ENCODE peak calls at places on chromosomes 5 and 9, in seven cellular contexts. L is globus pallidus; R is A549; X is activated naive CD4-positive, alpha-beta T cell treated with anti-CD3 and anti-CD28 coated beads, Interleukin-2, amount 10 ng/mL, durations not matched to agents 7 days and 5 days; P is activated gamma-delta T cell treated with Interleukin-2 at 50 U/mL for 16 hours; B is NCI-H748 treated with DMSO at 0.1 percent for 48 hours; F is GM06990. O is an unnamed sample.

GRCh38 chr5:32276173-32276853 is 36.4 kb downstream of the MTMR12 start:
- DNase-seq in P (no peak), X (no peak), R (no peak), L (no peak), B (no peak), F (peak; percentile 44), O (no peak)

GRCh38 chr9:127493592-127494303 is 42.4 kb downstream of the LRSAM1 start:
- DNase-seq in P (no peak), F (no peak), B (no peak), R (no peak), L (no peak), X (no peak), O (no peak)

GRCh38 chr5:160118349-160119141 is 705 bp downstream of the PWWP2A start:
- DNase-seq in R (peak; percentile 44), F (peak; percentile 68), B (peak; percentile 9), X (peak; percentile 67), L (peak; percentile 55), P (peak; percentile 40), O (no peak)

GRCh38 chr5:150487199-150488061 is 20.5 kb upstream of the NDST1 start:
- DNase-seq in P (no peak), F (peak; percentile 41), L (peak; percentile 88), R (peak; percentile 54), X (no peak), B (no peak), O (peak; percentile 30)

GRCh38 chr5:95668728-95669127 is 14.1 kb downstream of the SPATA9 start:
- DNase-seq in F (no peak), X (no peak), R (no peak), B (no peak), P (no peak), L (no peak), O (peak; percentile 4)

GRCh38 chr9:37262410-37262809 is 142.0 kb downstream of the ZCCHC7 start:
- DNase-seq in F (no peak), X (no peak), B (no peak), L (peak; percentile 31), R (no peak), P (no peak), O (no peak)

GRCh38 chr5:147391781-147392180 is 118.1 kb downstream of the DPYSL3 start:
- DNase-seq in R (peak; percentile 48), P (no peak), X (no peak), B (no peak), F (no peak), L (peak; percentile 20), O (no peak)

GRCh38 chr9:127154390-127155191 is 32.2 kb upstream of the ANGPTL2 start:
- DNase-seq in B (no peak), X (no peak), P (no peak), L (peak; percentile 85), R (no peak), F (peak; percentile 65), O (no peak)

GRCh38 chr9:74293479-74293878 is 203.7 kb upstream of the RORB start:
- DNase-seq in L (no peak), B (no peak), P (no peak), R (no peak), X (no peak), F (no peak), O (no peak)

GRCh38 chr5:178123987-178124925 is 6.6 kb upstream of the RMND5B start:
- DNase-seq in R (no peak), X (no peak), L (no peak), F (no peak), B (no peak), P (no peak), O (no peak)

GRCh38 chr9:136189394-136190236 is 15.3 kb downstream of the LHX3 start:
- DNase-seq in R (no peak), P (no peak), L (no peak), X (no peak), B (no peak), F (no peak), O (no peak)

GRCh38 chr9:73615557-73615956 is 463.9 kb downstream of the ANXA1 start:
- DNase-seq in X (no peak), F (no peak), P (no peak), L (no peak), B (no peak), R (no peak), O (no peak)

GRCh38 chr5:80204808-80205614 is 50.8 kb downstream of the SERINC5 start:
- DNase-seq in L (peak; percentile 87), R (no peak), X (no peak), F (no peak), P (no peak), B (no peak), O (no peak)

GRCh38 chr5:150075233-150075632 is 11.1 kb downstream of the CSF1R start:
- DNase-seq in P (no peak), L (no peak), F (no peak), R (no peak), B (no peak), X (no peak), O (no peak)

GRCh38 chr5:152542741-152543140 is 137.7 kb upstream of the NMUR2 start:
- DNase-seq in L (no peak), F (no peak), B (no peak), P (no peak), X (no peak), R (no peak), O (no peak)

GRCh38 chr9:93574091-93574899 is 2.1 kb upstream of the PHF2 start:
- DNase-seq in P (no peak), L (no peak), F (no peak), B (no peak), X (no peak), R (no peak), O (no peak)

GRCh38 chr9:29144476-29144875 is 1571.2 kb upstream of the C9orf72 start:
- DNase-seq in L (no peak), B (peak; percentile 42), P (no peak), F (no peak), R (no peak), X (no peak), O (no peak)

GRCh38 chr5:76351577-76351976 is 51.5 kb upstream of the IQGAP2 start:
- DNase-seq in L (no peak), B (no peak), R (no peak), X (no peak), P (no peak), F (peak; percentile 64), O (no peak)

GRCh38 chr5:175471628-175472027 is 6.7 kb upstream of the SFXN1 start:
- DNase-seq in R (no peak), B (no peak), X (peak; percentile 48), L (no peak), P (no peak), F (no peak), O (no peak)

GRCh38 chr5:40446910-40447309 is 232.8 kb upstream of the PTGER4 start:
- DNase-seq in X (no peak), R (peak; percentile 63), F (no peak), L (no peak), B (no peak), P (no peak), O (no peak)

GRCh38 chr5:57172466-57172961 is 1.3 kb upstream of the GPBP1 start:
- DNase-seq in X (no peak), F (no peak), B (no peak), L (peak; percentile 38), P (peak; percentile 8), R (no peak), O (no peak)

GRCh38 chr9:13279284-13280162 is at the start of gene MPDZ:
- DNase-seq in F (no peak), L (peak; percentile 74), B (peak; percentile 34), X (no peak), R (peak; percentile 74), P (no peak), O (no peak)

GRCh38 chr5:154470949-154471870 is 6.8 kb downstream of the HAND1 start:
- DNase-seq in P (no peak), B (no peak), X (no peak), L (no peak), R (no peak), F (no peak), O (no peak)